ENCODE peak calls at places on chromosome 9, in nine cellular contexts. Y is endothelial cell; T is T-cell; Z is SJSA1; F is CD8-positive, alpha-beta memory T cell; Q is NCI-H460; L is neural crest cell; I is activated naive CD4-positive, alpha-beta T cell treated with anti-CD3 and anti-CD28 coated beads, Interleukin-2, amount 10 ng/mL, durations not matched to agents 7 days and 5 days; O is GM18507. A is an unnamed sample.

GRCh38 chr9:81417885-81418284 is 271.5 kb downstream of the TLE1 start:
- DNase-seq in Y (no peak), T (no peak), Z (no peak), F (no peak), Q (no peak), L (no peak), I (no peak), O (no peak), A (no peak)

GRCh38 chr9:115106001-115106400 is 12.0 kb downstream of the TNC start:
- DNase-seq in Y (no peak), T (no peak), Z (no peak), F (no peak), Q (no peak), L (no peak), I (no peak), O (no peak), A (no peak)

GRCh38 chr9:122159925-122160246 is 178 bp downstream of the MORN5 start:
- DNase-seq in Y (no peak), T (no peak), Z (no peak), F (no peak), Q (no peak), L (no peak), I (no peak), O (no peak), A (no peak)

GRCh38 chr9:73643379-73644013 is 491.8 kb downstream of the ANXA1 start:
- DNase-seq in Y (no peak), T (no peak), Z (no peak), F (no peak), Q (peak), L (no peak), I (no peak), O (no peak), A (no peak)

GRCh38 chr9:38112010-38112409 is 43.0 kb upstream of the SHB start:
- DNase-seq in Y (no peak), T (no peak), Z (no peak), F (no peak), Q (no peak), L (no peak), I (no peak), O (no peak), A (no peak)

GRCh38 chr9:70950270-70950669 is 171.2 kb downstream of the TRPM3 start:
- DNase-seq in Y (no peak), T (no peak), Z (no peak), F (no peak), Q (no peak), L (no peak), I (no peak), O (no peak), A (no peak)

GRCh38 chr9:127776195-127776918 is 2.1 kb downstream of the SH2D3C start:
- DNase-seq in Y (peak), T (peak), Z (no peak), F (peak), Q (no peak), L (no peak), I (peak), O (peak), A (no peak)

GRCh38 chr9:81498576-81498975 is 190.8 kb downstream of the TLE1 start:
- DNase-seq in Y (no peak), T (no peak), Z (no peak), F (no peak), Q (no peak), L (no peak), I (no peak), O (no peak), A (no peak)

GRCh38 chr9:136588663-136589464 is 43.0 kb upstream of the NOTCH1 start:
- DNase-seq in Y (peak), T (no peak), Z (no peak), F (no peak), Q (no peak), L (no peak), I (no peak), O (no peak), A (no peak)

GRCh38 chr9:129440394-129441186 is 180.3 kb downstream of the C9orf50 start:
- DNase-seq in Y (no peak), T (no peak), Z (no peak), F (no peak), Q (no peak), L (no peak), I (no peak), O (no peak), A (no peak)

GRCh38 chr9:127546125-127546832 is 65.8 kb upstream of the STXBP1 start:
- DNase-seq in Y (no peak), T (no peak), Z (no peak), F (no peak), Q (no peak), L (no peak), I (no peak), O (no peak), A (no peak)

GRCh38 chr9:91681461-91682305 is 258.1 kb upstream of the NFIL3 start:
- DNase-seq in Y (peak), T (peak), Z (no peak), F (peak), Q (peak), L (peak), I (peak), O (peak), A (peak)

GRCh38 chr9:121266906-121267650 is 884 bp upstream of the GSN start:
- DNase-seq in Y (no peak), T (no peak), Z (no peak), F (no peak), Q (no peak), L (no peak), I (no peak), O (no peak), A (no peak)

GRCh38 chr9:79215819-79216218 is 355.9 kb upstream of the TLE4 start:
- DNase-seq in Y (no peak), T (no peak), Z (no peak), F (no peak), Q (no peak), L (no peak), I (no peak), O (no peak), A (no peak)

GRCh38 chr9:15286288-15286834 is 20.7 kb downstream of the TTC39B start:
- DNase-seq in Y (no peak), T (no peak), Z (no peak), F (no peak), Q (no peak), L (no peak), I (no peak), O (no peak), A (no peak)

GRCh38 chr9:20319641-20320337 is 302.5 kb downstream of the MLLT3 start:
- DNase-seq in Y (no peak), T (no peak), Z (peak), F (no peak), Q (no peak), L (no peak), I (peak), O (no peak), A (no peak)

GRCh38 chr9:36110434-36110833 is 26.1 kb upstream of the GLIPR2 start:
- DNase-seq in Y (no peak), T (no peak), Z (no peak), F (no peak), Q (no peak), L (no peak), I (no peak), O (no peak), A (no peak)

GRCh38 chr9:119216891-119217290 is 152.3 kb downstream of the BRINP1 start:
- DNase-seq in Y (no peak), T (no peak), Z (no peak), F (no peak), Q (no peak), L (no peak), I (no peak), O (no peak), A (no peak)

GRCh38 chr9:120583958-120584369 is 4.0 kb upstream of the CDK5RAP2 start:
- DNase-seq in Y (peak), T (peak), Z (peak), F (peak), Q (peak), L (peak), I (peak), O (no peak), A (no peak)

A was measured in neuronal stem cell.